ENCODE peak calls at places on chromosomes 12 and 14, in six cellular contexts. Y, U, C, I, W and B are unnamed samples.

GRCh38 chr14:99064262-99064954 is 207.6 kb downstream of the BCL11B start:
- DNase-seq in Y (no peak), W (peak; percentile 89), I (no peak), C (no peak), U (no peak), B (no peak)

GRCh38 chr14:89466460-89466859 is 49.4 kb upstream of the FOXN3 start:
- DNase-seq in I (no peak), W (no peak), Y (no peak), C (peak; percentile 21), U (no peak), B (peak; percentile 26)

GRCh38 chr14:53458368-53458814 is 305.3 kb upstream of the DDHD1 start:
- DNase-seq in Y (peak; percentile 86), W (peak; percentile 57), U (no peak), C (no peak), I (no peak), B (no peak)

GRCh38 chr12:110791589-110791988 is 48.9 kb upstream of the PPP1CC start:
- DNase-seq in W (peak; percentile 79), Y (no peak), U (no peak), I (no peak), C (no peak), B (no peak)

GRCh38 chr12:128076188-128076587 is 190.8 kb upstream of the TMEM132C start:
- DNase-seq in W (peak; percentile 1), C (no peak), U (no peak), Y (peak; percentile 83), I (no peak), B (no peak)

GRCh38 chr14:63855272-63855671 is 2.5 kb downstream of the SYNE2 start:
- DNase-seq in U (no peak), I (no peak), C (no peak), Y (no peak), W (peak; percentile 33), B (no peak)

GRCh38 chr14:45212231-45212630 is 40.8 kb downstream of the MIS18BP1 start:
- DNase-seq in C (no peak), I (no peak), Y (no peak), W (no peak), U (no peak), B (no peak)

GRCh38 chr14:105117257-105117646 is 51.3 kb downstream of the JAG2 start:
- DNase-seq in C (no peak), Y (no peak), I (no peak), W (no peak), U (no peak), B (no peak)

GRCh38 chr14:89507926-89508460 is 91.0 kb upstream of the FOXN3 start:
- DNase-seq in C (no peak), U (no peak), I (no peak), Y (peak; percentile 66), W (peak; percentile 83), B (no peak)

GRCh38 chr12:101759396-101760047 is 20.3 kb upstream of the SYCP3 start:
- DNase-seq in I (no peak), Y (peak; percentile 35), U (no peak), C (no peak), W (peak; percentile 52), B (no peak)

GRCh38 chr14:81275995-81276698 is 55.4 kb upstream of the GTF2A1 start:
- DNase-seq in Y (no peak), W (no peak), I (no peak), U (no peak), C (no peak), B (no peak)

GRCh38 chr12:128165387-128165786 is 101.6 kb upstream of the TMEM132C start:
- DNase-seq in I (no peak), Y (no peak), W (no peak), U (no peak), C (no peak), B (no peak)

GRCh38 chr14:104363891-104364760 is 215.4 kb upstream of the C14orf180 start:
- DNase-seq in I (no peak), Y (no peak), U (no peak), C (no peak), W (no peak), B (no peak)

GRCh38 chr12:359091-359490 is 30.0 kb downstream of the KDM5A start:
- DNase-seq in W (no peak), Y (no peak), C (no peak), U (no peak), I (no peak), B (no peak)

GRCh38 chr12:28313631-28314030 is 123.4 kb downstream of the CCDC91 start:
- DNase-seq in Y (peak; percentile 39), U (no peak), C (no peak), I (no peak), W (peak; percentile 12), B (no peak)

GRCh38 chr12:6201199-6201608 is 1.0 kb downstream of the CD9 start:
- DNase-seq in W (peak; percentile 51), I (peak; percentile 31), Y (no peak), U (no peak), C (no peak), B (no peak)

GRCh38 chr14:104445832-104446381 is 133.7 kb upstream of the C14orf180 start:
- DNase-seq in C (no peak), I (no peak), W (no peak), Y (no peak), U (peak; percentile 13), B (no peak)

GRCh38 chr12:94676011-94676709 is 25.8 kb upstream of the TMCC3 start:
- DNase-seq in C (no peak), I (peak; percentile 33), Y (no peak), U (peak; percentile 65), W (no peak), B (peak; percentile 16)

GRCh38 chr12:8948711-8949524 is 527 bp downstream of the M6PR start:
- DNase-seq in U (no peak), C (no peak), I (no peak), Y (peak; percentile 41), W (peak; percentile 70), B (peak; percentile 22)

GRCh38 chr14:51328089-51328941 is 88.3 kb downstream of the TMX1 start:
- DNase-seq in Y (peak; percentile 56), C (peak; percentile 1), U (no peak), I (peak; percentile 21), W (peak; percentile 73), B (no peak)

GRCh38 chr12:27922591-27923139 is 49.9 kb downstream of the PTHLH start:
- DNase-seq in I (no peak), C (no peak), Y (peak; percentile 75), W (peak; percentile 90), U (no peak), B (no peak)

GRCh38 chr12:6684609-6685008 is 4.6 kb downstream of the ZNF384 start:
- DNase-seq in Y (peak; percentile 47), I (no peak), U (no peak), W (peak; percentile 48), C (peak; percentile 24), B (no peak)

GRCh38 chr14:84937449-84937848 is 592.5 kb upstream of the FLRT2 start:
- DNase-seq in U (no peak), I (no peak), W (no peak), C (no peak), Y (no peak), B (no peak)

GRCh38 chr12:2266666-2267623 is 214.2 kb downstream of the CACNA1C start:
- DNase-seq in U (no peak), I (no peak), W (no peak), C (no peak), Y (no peak), B (no peak)

GRCh38 chr12:98856897-98857540 is 211.9 kb downstream of the APAF1 start:
- DNase-seq in W (no peak), U (no peak), I (no peak), C (no peak), Y (peak; percentile 6), B (no peak)

GRCh38 chr12:28409892-28410291 is 219.6 kb downstream of the CCDC91 start:
- DNase-seq in Y (peak; percentile 2), C (no peak), I (no peak), U (no peak), W (peak; percentile 75), B (no peak)

GRCh38 chr12:88834226-88834625 is 254.0 kb upstream of the KITLG start:
- DNase-seq in C (no peak), W (peak; percentile 44), Y (peak; percentile 58), I (no peak), U (no peak), B (no peak)

GRCh38 chr14:51884086-51884927 is 23.9 kb downstream of the GNG2 start:
- DNase-seq in U (no peak), I (no peak), C (no peak), W (no peak), Y (peak; percentile 63), B (no peak)

GRCh38 chr12:7832059-7832696 is 40.5 kb downstream of the SLC2A14 start:
- DNase-seq in W (peak; percentile 47), I (no peak), U (peak; percentile 36), Y (peak; percentile 67), C (peak; percentile 3), B (peak; percentile 50)

GRCh38 chr12:71686658-71687025 is 760 bp downstream of the TMEM19 start:
- DNase-seq in W (peak; percentile 46), I (no peak), Y (no peak), U (no peak), C (no peak), B (no peak)

GRCh38 chr12:120490284-120490683 is 5.6 kb upstream of the DYNLL1 start:
- DNase-seq in W (no peak), Y (no peak), C (no peak), I (no peak), U (no peak), B (no peak)

GRCh38 chr12:94077209-94077608 is 71.2 kb upstream of the PLXNC1 start:
- DNase-seq in C (no peak), Y (no peak), U (no peak), I (no peak), W (no peak), B (no peak)

GRCh38 chr14:98819132-98819866 is 452.7 kb downstream of the BCL11B start:
- DNase-seq in Y (no peak), I (no peak), W (peak; percentile 64), C (no peak), U (no peak), B (no peak)

GRCh38 chr12:71994715-71995114 is 56.1 kb downstream of the TPH2 start:
- DNase-seq in W (no peak), C (no peak), Y (no peak), U (no peak), I (no peak), B (no peak)

GRCh38 chr14:103628684-103629502 is at the start of gene KLC1:
- DNase-seq in U (peak; percentile 83), I (peak; percentile 87), C (peak; percentile 78), W (peak; percentile 70), Y (peak; percentile 76), B (peak; percentile 78)

GRCh38 chr12:113151655-113152054 is 2.1 kb downstream of the CFAP73 start:
- DNase-seq in Y (no peak), W (no peak), I (no peak), C (no peak), U (no peak), B (no peak)

GRCh38 chr14:34023824-34024767 is 73.2 kb upstream of the EGLN3 start:
- DNase-seq in C (no peak), U (no peak), W (peak; percentile 47), I (no peak), Y (no peak), B (no peak)

GRCh38 chr14:76237349-76237990 is 85.7 kb downstream of the GPATCH2L start:
- DNase-seq in W (no peak), Y (no peak), I (no peak), C (no peak), U (no peak), B (no peak)

GRCh38 chr12:116606397-116606796 is 47.2 kb downstream of the MAP1LC3B2 start:
- DNase-seq in U (no peak), C (no peak), Y (no peak), I (no peak), W (peak; percentile 63), B (no peak)

GRCh38 chr12:122866950-122867607 is 28.8 kb downstream of the VPS37B start:
- DNase-seq in U (no peak), Y (no peak), I (no peak), C (no peak), W (no peak), B (no peak)